ENCODE peak calls at places on chromosomes 11 and 22, in nine cellular contexts. One of them, this sample, is unnamed. For H3K4me1, the result is how much of the 10 kb centered on the place peaks cover.

GRCh38 chr11:125410091-125410490 is 86.0 kb downstream of the FEZ1 start:
- DNase-seq in lung: no peak
- DNase-seq in transverse colon: no peak
- DNase-seq in left lung: no peak
- DNase-seq in lower lobe of right lung: no peak
- DNase-seq in A549: no peak
- DNase-seq in kidney: peak
- DNase-seq in astrocyte: no peak
- DNase-seq in right lobe of liver: no peak
- DNase-seq in this sample: no peak

GRCh38 chr11:117986981-117987495 is 844 bp downstream of the IL10RA start:
- DNase-seq in lung: no peak
- DNase-seq in transverse colon: peak
- DNase-seq in left lung: no peak
- DNase-seq in lower lobe of right lung: no peak
- DNase-seq in A549: no peak
- DNase-seq in kidney: no peak
- DNase-seq in astrocyte: no peak
- DNase-seq in right lobe of liver: no peak
- DNase-seq in this sample: no peak

GRCh38 chr11:10108901-10109665 is 184.9 kb downstream of the SBF2 start:
- DNase-seq in lung: no peak
- DNase-seq in transverse colon: no peak
- DNase-seq in left lung: no peak
- DNase-seq in lower lobe of right lung: no peak
- DNase-seq in A549: no peak
- DNase-seq in kidney: no peak
- DNase-seq in astrocyte: peak
- DNase-seq in right lobe of liver: no peak
- DNase-seq in this sample: no peak

GRCh38 chr11:1303196-1303821 is 6.1 kb downstream of the TOLLIP start:
- DNase-seq in lung: peak
- DNase-seq in transverse colon: peak
- DNase-seq in left lung: peak
- DNase-seq in lower lobe of right lung: peak
- DNase-seq in A549: no peak
- DNase-seq in kidney: peak
- DNase-seq in astrocyte: no peak
- DNase-seq in right lobe of liver: peak
- DNase-seq in this sample: no peak

GRCh38 chr11:75849917-75850316 is 34.9 kb downstream of the UVRAG start:
- DNase-seq in lung: no peak
- DNase-seq in transverse colon: no peak
- DNase-seq in left lung: no peak
- DNase-seq in lower lobe of right lung: no peak
- DNase-seq in A549: no peak
- DNase-seq in kidney: no peak
- DNase-seq in astrocyte: no peak
- DNase-seq in right lobe of liver: no peak
- DNase-seq in this sample: no peak

GRCh38 chr11:117481885-117482284 is 154.2 kb downstream of the CEP164 start:
- DNase-seq in lung: no peak
- DNase-seq in transverse colon: no peak
- DNase-seq in left lung: peak
- DNase-seq in lower lobe of right lung: no peak
- DNase-seq in A549: no peak
- DNase-seq in kidney: no peak
- DNase-seq in astrocyte: no peak
- DNase-seq in right lobe of liver: no peak
- DNase-seq in this sample: no peak

GRCh38 chr11:44112083-44112865 is 16.8 kb downstream of the EXT2 start:
- DNase-seq in lung: no peak
- DNase-seq in transverse colon: no peak
- DNase-seq in left lung: no peak
- DNase-seq in lower lobe of right lung: no peak
- DNase-seq in A549: no peak
- DNase-seq in kidney: no peak
- DNase-seq in astrocyte: peak
- DNase-seq in right lobe of liver: no peak
- DNase-seq in this sample: no peak

GRCh38 chr22:17536269-17536668 is 27.0 kb upstream of the SLC25A18 start:
- DNase-seq in lung: peak
- DNase-seq in transverse colon: no peak
- DNase-seq in left lung: no peak
- DNase-seq in lower lobe of right lung: no peak
- DNase-seq in A549: no peak
- DNase-seq in kidney: no peak
- DNase-seq in astrocyte: peak
- DNase-seq in right lobe of liver: no peak
- DNase-seq in this sample: peak

GRCh38 chr11:5224538-5225479 is 2.1 kb downstream of the HBB start:
- DNase-seq in lung: no peak
- DNase-seq in transverse colon: no peak
- DNase-seq in left lung: no peak
- DNase-seq in lower lobe of right lung: no peak
- DNase-seq in A549: no peak
- DNase-seq in kidney: no peak
- DNase-seq in astrocyte: no peak
- DNase-seq in right lobe of liver: no peak
- DNase-seq in this sample: no peak

GRCh38 chr11:14585438-14585837 is 58.2 kb upstream of the PDE3B start:
- DNase-seq in lung: no peak
- DNase-seq in transverse colon: no peak
- DNase-seq in left lung: no peak
- DNase-seq in lower lobe of right lung: no peak
- DNase-seq in A549: no peak
- DNase-seq in kidney: no peak
- DNase-seq in astrocyte: no peak
- DNase-seq in right lobe of liver: no peak
- DNase-seq in this sample: no peak

GRCh38 chr11:134518616-134519389 is 106.8 kb upstream of the B3GAT1 start:
- DNase-seq in lung: no peak
- DNase-seq in transverse colon: peak
- DNase-seq in left lung: peak
- DNase-seq in lower lobe of right lung: peak
- DNase-seq in A549: no peak
- DNase-seq in kidney: peak
- DNase-seq in astrocyte: no peak
- DNase-seq in right lobe of liver: peak
- DNase-seq in this sample: no peak

DNA sequence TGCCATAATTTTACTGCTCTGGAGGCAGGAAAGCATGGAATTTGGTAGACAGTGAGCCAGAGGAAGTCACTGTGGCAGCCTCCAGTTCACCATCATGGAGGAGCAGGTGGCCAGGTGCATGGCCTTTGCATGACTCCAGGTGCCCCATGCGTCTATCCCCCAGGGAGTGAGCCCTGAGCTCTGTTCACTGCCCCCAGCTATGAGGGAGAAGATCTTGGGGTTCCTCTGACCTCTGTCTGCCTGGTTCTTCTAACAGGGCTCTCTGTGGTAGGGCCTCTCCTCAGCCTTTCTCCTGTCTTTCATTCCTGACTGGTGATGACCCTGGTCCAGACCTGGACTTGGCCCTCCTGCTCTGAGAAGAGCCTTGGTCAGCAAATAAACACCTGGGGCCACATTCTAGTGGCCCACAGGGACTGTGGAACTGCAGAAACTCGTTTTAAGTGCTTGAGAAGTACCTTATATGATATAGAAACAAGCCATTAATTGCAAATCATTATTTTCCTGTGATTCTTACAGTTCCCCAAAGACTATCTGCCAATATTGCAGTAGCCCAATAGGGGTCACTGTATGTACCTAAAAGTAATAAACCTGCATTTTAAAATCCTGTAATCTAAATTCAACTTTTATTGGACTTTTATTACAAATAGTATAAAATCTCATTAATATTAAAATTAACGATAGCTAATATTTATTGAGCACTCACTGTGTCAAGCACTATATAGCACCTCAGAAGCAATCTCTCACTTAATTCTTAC is 120.0 kb upstream of the SYT13 start:
- DNase-seq in lung: no peak
- DNase-seq in transverse colon: no peak
- DNase-seq in left lung: no peak
- DNase-seq in lower lobe of right lung: no peak
- DNase-seq in A549: no peak
- DNase-seq in kidney: no peak
- DNase-seq in astrocyte: no peak
- DNase-seq in right lobe of liver: no peak
- DNase-seq in this sample: no peak
- TF ChIP-seq CTCF in lung: no peak
- TF ChIP-seq CTCF in transverse colon: no peak
- TF ChIP-seq CTCF in left lung: no peak
- TF ChIP-seq CTCF in lower lobe of right lung: peak
- TF ChIP-seq CTCF in A549: peak
- TF ChIP-seq CTCF in kidney: no peak
- TF ChIP-seq CTCF in astrocyte: peak
- TF ChIP-seq CTCF in right lobe of liver: peak
- TF ChIP-seq CTCF in this sample: peak

GRCh38 chr11:94838027-94838610 is 70.0 kb downstream of the AMOTL1 start:
- DNase-seq in lung: no peak
- DNase-seq in transverse colon: no peak
- DNase-seq in left lung: no peak
- DNase-seq in lower lobe of right lung: no peak
- DNase-seq in A549: no peak
- DNase-seq in kidney: no peak
- DNase-seq in astrocyte: no peak
- DNase-seq in right lobe of liver: no peak
- DNase-seq in this sample: no peak
- H3K4me1 ChIP-seq in lung: under half
- H3K4me1 ChIP-seq in transverse colon: under half
- H3K4me1 ChIP-seq in left lung: under half
- H3K4me1 ChIP-seq in lower lobe of right lung: under half
- H3K4me1 ChIP-seq in A549: under half
- H3K4me1 ChIP-seq in kidney: under half
- H3K4me1 ChIP-seq in astrocyte: under half
- H3K4me1 ChIP-seq in right lobe of liver: under half
- H3K4me1 ChIP-seq in this sample: under half

GRCh38 chr11:37141707-37142106 is 543.7 kb upstream of the RAG2 start:
- DNase-seq in lung: no peak
- DNase-seq in transverse colon: no peak
- DNase-seq in left lung: no peak
- DNase-seq in lower lobe of right lung: no peak
- DNase-seq in A549: no peak
- DNase-seq in kidney: no peak
- DNase-seq in astrocyte: no peak
- DNase-seq in right lobe of liver: no peak
- DNase-seq in this sample: no peak
- TF ChIP-seq CTCF in lung: no peak
- TF ChIP-seq CTCF in transverse colon: no peak
- TF ChIP-seq CTCF in left lung: no peak
- TF ChIP-seq CTCF in lower lobe of right lung: no peak
- TF ChIP-seq CTCF in A549: no peak
- TF ChIP-seq CTCF in kidney: no peak
- TF ChIP-seq CTCF in astrocyte: no peak
- TF ChIP-seq CTCF in right lobe of liver: peak
- TF ChIP-seq CTCF in this sample: no peak

DNA sequence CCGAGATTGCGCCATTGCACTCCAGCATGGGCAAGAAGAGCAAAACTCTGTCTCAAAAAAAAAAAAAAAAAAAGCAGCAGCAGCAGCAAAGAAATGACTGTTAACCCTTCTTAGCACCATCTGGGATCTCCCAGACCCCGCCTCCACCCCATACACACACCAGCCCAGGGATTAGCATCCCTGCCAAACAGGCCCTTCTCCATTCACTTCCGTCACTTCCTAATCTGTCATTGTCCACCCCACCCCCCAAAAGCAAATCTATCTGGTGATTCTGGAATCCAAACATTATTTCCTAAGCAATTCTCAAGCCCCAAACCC is 5.8 kb upstream of the AHNAK start:
- DNase-seq in lung: no peak
- DNase-seq in transverse colon: no peak
- DNase-seq in left lung: no peak
- DNase-seq in lower lobe of right lung: no peak
- DNase-seq in A549: no peak
- DNase-seq in kidney: no peak
- DNase-seq in astrocyte: no peak
- DNase-seq in right lobe of liver: peak
- DNase-seq in this sample: no peak
- H3K4me1 ChIP-seq in lung: under half
- H3K4me1 ChIP-seq in transverse colon: half or more
- H3K4me1 ChIP-seq in left lung: half or more
- H3K4me1 ChIP-seq in lower lobe of right lung: half or more
- H3K4me1 ChIP-seq in A549: half or more
- H3K4me1 ChIP-seq in kidney: half or more
- H3K4me1 ChIP-seq in astrocyte: half or more
- H3K4me1 ChIP-seq in right lobe of liver: half or more
- H3K4me1 ChIP-seq in this sample: under half

GRCh38 chr11:60871378-60872061 is 4.2 kb downstream of the ZP1 start:
- DNase-seq in lung: no peak
- DNase-seq in transverse colon: no peak
- DNase-seq in left lung: no peak
- DNase-seq in lower lobe of right lung: peak
- DNase-seq in A549: no peak
- DNase-seq in kidney: no peak
- DNase-seq in astrocyte: no peak
- DNase-seq in right lobe of liver: no peak
- DNase-seq in this sample: no peak
- TF ChIP-seq CTCF in lung: no peak
- TF ChIP-seq CTCF in transverse colon: no peak
- TF ChIP-seq CTCF in left lung: no peak
- TF ChIP-seq CTCF in lower lobe of right lung: no peak
- TF ChIP-seq CTCF in A549: no peak
- TF ChIP-seq CTCF in kidney: no peak
- TF ChIP-seq CTCF in astrocyte: peak
- TF ChIP-seq CTCF in right lobe of liver: no peak
- TF ChIP-seq CTCF in this sample: no peak